ENCODE peak calls at places on chromosomes 11 and 22, in ten cellular contexts. M is adrenal gland, P is endothelial cell of umbilical vein, Y is A549, F is right lobe of liver, D is IMR-90, K is heart left ventricle, U is tibial nerve, Z is uterus, L is body of pancreas. O is an unnamed sample.

GRCh38 chr11:33329705-33330329 is 72.6 kb downstream of the HIPK3 start:
- DNase-seq in M (peak; percentile 79), P (peak; percentile 75), Y (peak; percentile 44), F (peak; percentile 52), D (peak; percentile 72), K (peak; percentile 40), U (no peak), Z (no peak), L (peak; percentile 63), O (no peak)

GRCh38 chr11:114416441-114416928 is 16.0 kb downstream of the RBM7 start:
- DNase-seq in M (no peak), P (no peak), Y (no peak), F (no peak), D (peak; percentile 33), K (no peak), U (no peak), Z (no peak), L (no peak), O (no peak)

GRCh38 chr11:73760066-73760679 is 701 bp downstream of the RAB6A start:
- DNase-seq in M (peak; percentile 76), P (peak; percentile 49), Y (peak; percentile 59), F (peak; percentile 69), D (peak; percentile 11), K (peak; percentile 56), U (no peak), Z (peak; percentile 58), L (peak; percentile 39), O (no peak)

GRCh38 chr22:29129644-29130201 is 56.9 kb downstream of the KREMEN1 start:
- DNase-seq in M (no peak), P (no peak), Y (no peak), F (no peak), D (no peak), K (peak; percentile 43), U (no peak), Z (no peak), L (no peak), O (no peak)

GRCh38 chr11:17585911-17586695 is 39.0 kb downstream of the OTOG start:
- DNase-seq in M (no peak), P (no peak), Y (no peak), F (peak; percentile 16), D (no peak), K (no peak), U (no peak), Z (no peak), L (no peak), O (peak; percentile 30)

GRCh38 chr11:46894506-46894905 is 23.8 kb downstream of the LRP4 start:
- DNase-seq in M (no peak), P (no peak), Y (no peak), F (no peak), D (no peak), K (no peak), U (no peak), Z (no peak), L (no peak), O (no peak)

GRCh38 chr11:2884424-2884815 is 1.2 kb downstream of the CDKN1C start:
- DNase-seq in M (no peak), P (peak; percentile 46), Y (no peak), F (no peak), D (no peak), K (peak; percentile 72), U (no peak), Z (peak; percentile 62), L (no peak), O (no peak)

GRCh38 chr11:10294289-10294953 is 402 bp upstream of the SBF2 start:
- DNase-seq in M (peak; percentile 75), P (peak; percentile 63), Y (peak; percentile 41), F (peak; percentile 61), D (peak; percentile 87), K (peak; percentile 45), U (no peak), Z (peak; percentile 66), L (peak; percentile 47), O (peak; percentile 57)

GRCh38 chr11:85643255-85643654 is 4.5 kb upstream of the TMEM126A start:
- DNase-seq in M (no peak), P (no peak), Y (no peak), F (no peak), D (no peak), K (peak; percentile 37), U (no peak), Z (no peak), L (peak; percentile 44), O (no peak)

GRCh38 chr22:49585695-49586243 is 241.9 kb downstream of the BRD1 start:
- DNase-seq in M (no peak), P (no peak), Y (no peak), F (no peak), D (no peak), K (no peak), U (no peak), Z (no peak), L (no peak), O (peak; percentile 29)

GRCh38 chr11:74442601-74443000 is 24.7 kb downstream of the KCNE3 start:
- DNase-seq in M (no peak), P (no peak), Y (no peak), F (no peak), D (peak; percentile 52), K (no peak), U (no peak), Z (no peak), L (no peak), O (no peak)

DNA sequence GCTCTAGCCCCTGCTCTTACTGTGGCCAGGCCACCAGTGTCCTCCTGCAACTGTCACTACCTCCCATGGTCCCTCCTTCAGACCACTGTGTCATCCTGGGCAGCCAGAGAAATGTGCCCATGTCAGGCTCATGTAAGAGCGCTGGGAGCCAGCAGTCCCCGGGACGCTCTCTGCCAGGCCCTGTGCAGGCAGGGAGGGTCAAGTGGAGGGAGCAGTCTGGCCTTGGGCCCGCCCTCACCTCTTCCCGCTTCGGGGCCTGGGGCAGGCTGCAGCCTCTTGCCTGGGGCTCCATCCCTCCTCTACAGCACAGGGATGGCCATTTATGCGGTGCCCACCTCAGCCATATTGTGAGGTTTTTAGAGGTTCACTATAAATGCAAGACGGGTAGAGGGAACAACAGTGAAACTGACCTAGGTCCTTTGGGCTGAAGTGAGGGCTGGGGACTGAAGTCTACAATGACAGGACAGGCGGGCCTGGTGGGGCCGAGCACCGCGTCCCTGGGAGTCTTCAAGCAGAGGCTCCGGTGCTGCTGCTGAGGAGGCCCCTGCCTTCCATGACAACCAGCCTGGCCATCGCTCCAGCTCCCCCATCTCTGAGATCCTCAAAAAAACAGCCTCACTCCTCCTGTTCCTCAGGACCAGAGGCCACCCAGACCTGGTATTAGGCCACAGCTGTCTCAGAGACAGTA is 54.9 kb upstream of the TTLL12 start:
- DNase-seq in M (no peak), P (no peak), Y (no peak), F (no peak), D (no peak), K (no peak), U (no peak), Z (no peak), L (no peak), O (no peak)
- H3K4me1 ChIP-seq in M (peaks cover 13% of the 10 kb centered on the region), P (no peaks in the 10 kb centered on the region), Y (no peaks in the 10 kb centered on the region), F (peaks cover 27% of the 10 kb centered on the region), D (no peaks in the 10 kb centered on the region), K (peaks cover 24% of the 10 kb centered on the region), U (no peaks in the 10 kb centered on the region), Z (no peaks in the 10 kb centered on the region), L (peaks cover 6% of the 10 kb centered on the region), O (no peaks in the 10 kb centered on the region)

DNA sequence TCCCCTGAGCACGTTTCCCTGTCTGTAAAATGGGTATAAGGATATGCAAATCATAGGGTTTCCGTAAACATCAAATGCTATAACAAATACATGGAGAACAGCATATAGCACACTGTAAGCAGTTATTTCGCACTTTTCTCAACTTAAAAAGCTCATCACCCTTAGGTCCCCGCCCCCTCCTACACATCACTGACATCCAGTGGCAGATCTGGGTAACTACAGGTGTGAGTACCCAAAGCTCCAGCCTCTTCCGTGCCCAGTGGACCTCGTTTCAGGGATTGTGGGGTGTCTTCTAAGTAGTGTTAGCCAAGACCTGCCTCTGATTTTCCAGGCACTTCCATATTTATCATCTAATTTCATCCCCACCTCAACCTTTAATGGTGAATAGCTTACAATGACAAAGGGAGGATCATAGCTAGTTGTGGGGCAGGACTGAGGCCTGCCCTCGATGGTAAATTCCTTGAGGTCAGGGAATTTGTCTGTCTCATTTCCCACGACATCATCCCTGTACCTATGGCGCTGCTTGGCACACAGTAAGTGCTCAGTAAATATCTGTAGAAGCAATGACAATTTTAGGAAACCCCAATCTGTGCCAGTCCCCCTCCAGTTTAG is 340.6 kb downstream of the TENM4 start:
- DNase-seq in M (peak; percentile 61), P (peak; percentile 68), Y (peak; percentile 81), F (peak; percentile 48), D (peak; percentile 55), K (no peak), U (no peak), Z (no peak), L (peak; percentile 30), O (peak; percentile 59)
- TF ChIP-seq POLR2A in M (no peak), P (no peak), Y (no peak), F (no peak), D (no peak), K (no peak), U (no peak), Z (no peak), L (no peak), O (no peak)

DNA sequence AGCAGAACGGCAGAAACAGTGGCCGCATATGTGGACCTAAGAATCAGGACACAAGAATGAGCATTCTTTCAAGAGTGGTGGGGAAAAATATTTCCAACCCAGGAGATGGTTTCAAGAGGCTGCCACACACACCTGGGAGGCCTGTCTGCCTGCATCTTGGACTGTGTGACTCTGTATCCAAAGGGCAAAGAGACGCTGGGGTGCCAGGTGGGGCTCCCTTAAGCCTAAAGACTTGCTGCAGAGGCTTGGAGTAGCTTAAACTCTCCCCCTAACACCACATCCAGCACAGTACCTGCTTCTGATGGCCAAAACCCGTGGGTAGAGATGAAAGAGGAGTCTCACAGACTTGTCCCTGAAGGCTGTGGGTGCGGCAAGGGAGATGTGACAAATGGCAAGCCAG is 3.5 kb downstream of the CXCR5 start:
- DNase-seq in M (no peak), P (no peak), Y (no peak), F (no peak), D (no peak), K (no peak), U (no peak), Z (no peak), L (no peak), O (no peak)
- H3K4me1 ChIP-seq in M (peaks cover 28% of the 10 kb centered on the region), P (no peaks in the 10 kb centered on the region), Y (peaks cover 29% of the 10 kb centered on the region), F (no peaks in the 10 kb centered on the region), D (peaks cover 14% of the 10 kb centered on the region), K (peaks cover 33% of the 10 kb centered on the region), U (peaks cover 21% of the 10 kb centered on the region), Z (peaks cover 2% of the 10 kb centered on the region), L (peaks cover 44% of the 10 kb centered on the region), O (peaks cover 19% of the 10 kb centered on the region)

DNA sequence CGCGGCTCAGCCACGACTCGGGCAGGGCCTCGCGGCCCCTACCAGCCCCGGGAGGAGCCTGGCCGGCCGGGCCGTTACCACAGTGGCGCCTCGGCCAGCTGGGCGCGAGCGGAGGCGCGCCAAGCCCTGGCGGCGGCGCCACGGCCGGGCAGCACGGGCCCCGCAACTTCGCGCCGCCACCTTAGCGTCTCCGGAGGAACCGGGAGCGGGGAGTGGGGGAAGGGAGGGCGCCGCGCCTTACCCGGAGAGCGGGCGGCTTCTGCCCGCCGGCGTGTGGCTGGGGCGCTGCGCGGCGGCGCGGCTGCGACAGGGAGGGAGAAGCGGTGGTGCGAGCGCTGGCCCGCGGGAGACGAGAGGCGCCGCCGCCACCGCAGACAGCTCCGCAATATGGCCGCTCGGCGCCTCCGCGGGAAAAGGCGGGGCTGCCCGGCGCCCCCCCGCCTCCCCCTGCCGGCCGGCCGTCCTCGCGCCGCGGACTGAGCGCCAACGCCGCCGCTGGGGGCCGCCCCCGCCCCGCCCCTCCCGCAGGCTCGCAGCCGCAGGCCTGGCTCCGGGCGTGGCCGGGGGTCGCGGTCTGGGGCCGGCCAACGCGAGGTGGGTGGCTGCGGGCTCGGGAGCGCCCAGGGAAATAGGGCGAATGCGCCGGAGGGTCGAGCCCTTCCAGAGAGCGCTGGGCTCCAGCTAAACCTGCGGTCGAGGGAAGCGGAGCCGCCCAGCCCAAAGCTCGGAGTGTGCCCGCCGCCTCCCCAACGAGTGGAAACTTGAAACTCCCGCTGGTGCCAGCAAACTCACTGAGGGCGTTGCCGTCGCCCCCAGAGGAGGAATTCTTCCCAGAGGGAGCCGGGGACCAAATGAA is at the start of gene RDX:
- DNase-seq in M (peak; percentile 88), P (peak; percentile 78), Y (peak; percentile 70), F (peak; percentile 84), D (peak; percentile 63), K (peak; percentile 82), U (peak; percentile 38), Z (peak; percentile 65), L (peak; percentile 72), O (peak; percentile 64)
- TF ChIP-seq POLR2A in M (no peak), P (peak; percentile 75), Y (peak; percentile 59), F (peak; percentile 58), D (peak; percentile 76), K (peak; percentile 54), U (no peak), Z (peak; percentile 46), L (peak; percentile 54), O (no peak)

O was measured in Peyer's patch.